ENCODE peak calls at places on chromosome 4, in five cellular contexts. One of them, this sample, is unnamed.

GRCh38 chr4:146577111-146577510 is 55.4 kb upstream of the SLC10A7 start:
- DNase-seq in activated CD4-positive, alpha-beta T cell treated with anti-CD3 and anti-CD28 coated beads, Interleukin-2, amount 10 ng/mL, durations not matched to agents 7 days and 5 days: no peak
- DNase-seq in NCI-H82: no peak
- DNase-seq in AG08396: no peak
- DNase-seq in AG10803: no peak
- DNase-seq in this sample: peak; percentile 21

GRCh38 chr4:100414016-100414790 is 103.6 kb downstream of the EMCN start:
- DNase-seq in activated CD4-positive, alpha-beta T cell treated with anti-CD3 and anti-CD28 coated beads, Interleukin-2, amount 10 ng/mL, durations not matched to agents 7 days and 5 days: no peak
- DNase-seq in NCI-H82: no peak
- DNase-seq in AG08396: no peak
- DNase-seq in AG10803: peak; percentile 17
- DNase-seq in this sample: peak; percentile 85

GRCh38 chr4:149572711-149573110 is 242.9 kb downstream of the IQCM start:
- DNase-seq in activated CD4-positive, alpha-beta T cell treated with anti-CD3 and anti-CD28 coated beads, Interleukin-2, amount 10 ng/mL, durations not matched to agents 7 days and 5 days: no peak
- DNase-seq in NCI-H82: no peak
- DNase-seq in AG08396: no peak
- DNase-seq in AG10803: no peak
- DNase-seq in this sample: no peak

GRCh38 chr4:92333056-92333455 is 29.3 kb downstream of the GRID2 start:
- DNase-seq in activated CD4-positive, alpha-beta T cell treated with anti-CD3 and anti-CD28 coated beads, Interleukin-2, amount 10 ng/mL, durations not matched to agents 7 days and 5 days: no peak
- DNase-seq in NCI-H82: no peak
- DNase-seq in AG08396: no peak
- DNase-seq in AG10803: no peak
- DNase-seq in this sample: no peak

GRCh38 chr4:23455482-23455881 is 434.4 kb downstream of the PPARGC1A start:
- DNase-seq in activated CD4-positive, alpha-beta T cell treated with anti-CD3 and anti-CD28 coated beads, Interleukin-2, amount 10 ng/mL, durations not matched to agents 7 days and 5 days: no peak
- DNase-seq in NCI-H82: peak; percentile 13
- DNase-seq in AG08396: no peak
- DNase-seq in AG10803: no peak
- DNase-seq in this sample: no peak

GRCh38 chr4:111027526-111027925 is 404.6 kb upstream of the PITX2 start:
- DNase-seq in activated CD4-positive, alpha-beta T cell treated with anti-CD3 and anti-CD28 coated beads, Interleukin-2, amount 10 ng/mL, durations not matched to agents 7 days and 5 days: no peak
- DNase-seq in NCI-H82: no peak
- DNase-seq in AG08396: peak; percentile 19
- DNase-seq in AG10803: peak; percentile 97
- DNase-seq in this sample: peak; percentile 80

GRCh38 chr4:109910261-109910660 is 2.4 kb upstream of the EGF start:
- DNase-seq in activated CD4-positive, alpha-beta T cell treated with anti-CD3 and anti-CD28 coated beads, Interleukin-2, amount 10 ng/mL, durations not matched to agents 7 days and 5 days: no peak
- DNase-seq in NCI-H82: no peak
- DNase-seq in AG08396: no peak
- DNase-seq in AG10803: no peak
- DNase-seq in this sample: no peak

GRCh38 chr4:142121951-142122350 is 485.6 kb downstream of the IL15 start:
- DNase-seq in activated CD4-positive, alpha-beta T cell treated with anti-CD3 and anti-CD28 coated beads, Interleukin-2, amount 10 ng/mL, durations not matched to agents 7 days and 5 days: no peak
- DNase-seq in NCI-H82: no peak
- DNase-seq in AG08396: no peak
- DNase-seq in AG10803: peak; percentile 9
- DNase-seq in this sample: no peak

GRCh38 chr4:156252300-156253016 is 298.8 kb upstream of the CTSO start:
- DNase-seq in activated CD4-positive, alpha-beta T cell treated with anti-CD3 and anti-CD28 coated beads, Interleukin-2, amount 10 ng/mL, durations not matched to agents 7 days and 5 days: no peak
- DNase-seq in NCI-H82: peak; percentile 2
- DNase-seq in AG08396: no peak
- DNase-seq in AG10803: peak; percentile 15
- DNase-seq in this sample: peak; percentile 49

This sample was measured in LHCN-M2.